ENCODE peak calls at places on chromosome 15, in nine cellular contexts. A is cardiac fibroblast; J is stimulated activated CD4-positive, alpha-beta T cell treated with anti-CD3 and anti-CD28 coated beads, TNF-alpha, amount 100 ng/mL, for 24 hours; B is kidney glomerular epithelial cell; R is activated gamma-delta T cell treated with Interleukin-2 at 50 U/mL for 16 hours; I is mesenchymal stem cell; H is COR-L47; K is NCI-H510A treated with DMSO at 0.1 percent for 48 hours; Y is midbrain. W is an unnamed sample.

GRCh38 chr15:65650312-65651041 is 28.7 kb downstream of the SLC24A1 start:
- DNase-seq in H (no peak), I (no peak), Y (no peak), R (no peak), J (no peak), B (no peak), A (no peak), K (no peak), W (no peak)

GRCh38 chr15:70068783-70069565 is 28.7 kb downstream of the TLE3 start:
- DNase-seq in H (no peak), B (no peak), I (no peak), R (no peak), Y (peak; percentile 50), K (no peak), J (no peak), A (no peak), W (no peak)

GRCh38 chr15:36880226-36880912 is 220.0 kb downstream of the MEIS2 start:
- DNase-seq in J (no peak), Y (no peak), A (no peak), B (no peak), K (no peak), R (no peak), I (peak; percentile 9), H (no peak), W (no peak)

GRCh38 chr15:23566070-23567050 is 886 bp downstream of the MKRN3 start:
- DNase-seq in K (peak; percentile 52), J (peak; percentile 16), A (no peak), B (no peak), R (peak; percentile 23), I (no peak), Y (peak; percentile 41), H (peak; percentile 87), W (no peak)

GRCh38 chr15:96851613-96852012 is 521.1 kb downstream of the NR2F2 start:
- DNase-seq in Y (no peak), K (no peak), I (peak; percentile 41), J (no peak), A (peak; percentile 45), R (no peak), B (peak; percentile 65), H (no peak), W (no peak)

GRCh38 chr15:64224508-64224907 is 61.7 kb upstream of the PPIB start:
- DNase-seq in Y (no peak), B (peak; percentile 14), R (no peak), K (no peak), J (no peak), A (peak; percentile 85), I (peak; percentile 63), H (peak; percentile 65), W (no peak)

GRCh38 chr15:56428821-56429458 is 36.0 kb downstream of the MNS1 start:
- DNase-seq in H (peak; percentile 35), J (no peak), B (peak; percentile 54), K (peak; percentile 14), R (no peak), A (peak; percentile 53), I (peak; percentile 32), Y (peak; percentile 9), W (peak; percentile 0)

GRCh38 chr15:75682181-75683135 is 30.2 kb downstream of the CSPG4 start:
- DNase-seq in Y (no peak), B (no peak), K (no peak), I (no peak), J (no peak), A (no peak), R (no peak), H (no peak), W (no peak)

GRCh38 chr15:33994005-33994615 is 25.8 kb downstream of the CHRM5 start:
- DNase-seq in A (peak; percentile 51), H (peak; percentile 25), R (no peak), Y (no peak), J (no peak), I (peak; percentile 51), K (peak; percentile 3), B (no peak), W (no peak)

GRCh38 chr15:100781061-100781960 is 98.3 kb upstream of the ALDH1A3 start:
- DNase-seq in I (no peak), A (no peak), B (no peak), R (no peak), Y (no peak), J (no peak), K (no peak), H (no peak), W (no peak)

GRCh38 chr15:20346082-20346805 is 195.4 kb downstream of the GOLGA6L6 start:
- DNase-seq in J (no peak), A (no peak), K (no peak), R (no peak), B (no peak), I (no peak), Y (no peak), H (no peak), W (no peak)

GRCh38 chr15:71278989-71279756 is 163.9 kb downstream of the THSD4 start:
- DNase-seq in I (peak; percentile 83), H (peak; percentile 87), Y (no peak), A (peak; percentile 97), B (peak; percentile 95), R (no peak), J (no peak), K (peak; percentile 69), W (no peak)

GRCh38 chr15:100836501-100836900 is 43.1 kb upstream of the ALDH1A3 start:
- DNase-seq in Y (no peak), I (no peak), R (no peak), A (no peak), B (no peak), J (no peak), H (no peak), K (no peak), W (no peak)

W was measured in GM18507.